ENCODE peak calls at places on chromosomes 6 and 20, in six cellular contexts. W is H1, V is endothelial cell of umbilical vein, U is MM.1S, F is OCI-LY7, Q is mammary epithelial cell. T is an unnamed sample. For H3K79me2, the result is how much of the 10 kb centered on the place peaks cover.

GRCh38 chr20:62707981-62708521 is 585 bp upstream of the NTSR1 start:
- DNase-seq in W (peak), U (no peak), Q (no peak), F (peak), V (no peak), T (no peak)

GRCh38 chr6:15460110-15460727 is 202.6 kb downstream of the DTNBP1 start:
- DNase-seq in U (no peak), Q (no peak), V (no peak), W (no peak), F (no peak), T (no peak)

GRCh38 chr6:165668951-165669350 is 5.9 kb upstream of the PDE10A start:
- DNase-seq in U (no peak), V (no peak), W (no peak), Q (no peak), F (no peak), T (no peak)

GRCh38 chr6:126266664-126267063 is 73.3 kb upstream of the CENPW start:
- DNase-seq in W (no peak), U (no peak), Q (no peak), V (peak), F (no peak), T (no peak)

GRCh38 chr6:91575032-91575431 is 988.2 kb upstream of the MAP3K7 start:
- DNase-seq in W (no peak), Q (no peak), F (no peak), V (no peak), U (no peak), T (peak)

GRCh38 chr6:108133594-108134179 is 32.1 kb upstream of the NR2E1 start:
- DNase-seq in V (peak), Q (peak), W (peak), U (no peak), F (no peak), T (peak)

GRCh38 chr6:31125586-31126363 is 5.5 kb upstream of the CDSN start:
- DNase-seq in F (no peak), U (no peak), V (no peak), W (no peak), Q (peak), T (no peak)

GRCh38 chr20:62143976-62144825 is 632 bp downstream of the SS18L1 start:
- DNase-seq in W (no peak), Q (peak), V (peak), F (peak), U (peak), T (peak)

DNA sequence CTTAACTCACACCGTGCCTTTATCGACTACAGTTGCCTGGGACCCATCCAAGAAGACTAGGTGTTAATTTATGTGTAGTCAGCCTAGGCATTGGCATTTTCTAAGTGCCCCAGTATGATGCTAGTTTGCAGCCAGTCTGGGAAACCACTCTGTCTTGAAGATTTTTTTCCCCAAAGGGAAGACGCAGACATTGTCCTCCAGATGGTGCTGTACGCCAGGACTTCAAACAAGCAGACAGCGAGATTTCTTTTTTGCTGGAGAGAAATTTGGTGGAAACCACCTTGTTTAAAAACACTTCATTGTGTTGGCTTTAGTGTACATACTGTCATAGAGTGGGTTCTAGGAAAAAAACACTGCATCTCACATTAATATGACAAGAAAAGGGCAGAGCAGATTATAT is 30.0 kb downstream of the ALDH5A1 start:
- DNase-seq in U (peak), F (peak), V (peak), Q (peak), W (no peak), T (peak)
- TF ChIP-seq CTCF in U (peak), F (peak), V (peak), Q (peak), W (peak), T (peak)

DNA sequence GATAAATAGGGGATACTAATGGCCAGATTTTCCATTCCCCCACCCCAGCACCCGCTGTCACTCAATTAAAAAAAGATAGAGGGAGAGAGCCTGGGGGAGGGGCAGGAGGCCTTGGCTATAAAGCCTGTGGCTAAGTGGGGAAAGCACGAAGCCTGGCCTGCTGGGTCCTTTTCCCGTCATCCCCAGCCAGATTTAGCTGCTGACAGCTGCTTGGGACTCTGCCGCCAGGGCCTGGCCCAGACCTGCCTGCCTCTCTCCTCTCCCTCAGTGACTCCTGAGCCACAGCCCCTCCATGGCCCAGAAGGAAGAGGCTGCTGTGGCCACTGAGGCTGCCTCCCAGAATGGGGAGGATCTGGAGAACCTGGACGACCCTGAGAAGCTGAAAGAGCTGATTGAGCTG is at the start of gene APOBEC2:
- DNase-seq in W (no peak), Q (no peak), U (no peak), V (no peak), F (no peak), T (no peak)
- H3K4me2 ChIP-seq in W (no peak), Q (no peak), U (no peak), V (no peak), F (peak), T (no peak)

GRCh38 chr6:44093750-44094402 is 33.4 kb downstream of the MRPL14 start:
- DNase-seq in Q (no peak), U (no peak), V (no peak), F (no peak), W (no peak), T (no peak)
- H3K79me2 ChIP-seq in Q (under half), U (under half), V (under half), F (under half), W (under half), T (under half)

DNA sequence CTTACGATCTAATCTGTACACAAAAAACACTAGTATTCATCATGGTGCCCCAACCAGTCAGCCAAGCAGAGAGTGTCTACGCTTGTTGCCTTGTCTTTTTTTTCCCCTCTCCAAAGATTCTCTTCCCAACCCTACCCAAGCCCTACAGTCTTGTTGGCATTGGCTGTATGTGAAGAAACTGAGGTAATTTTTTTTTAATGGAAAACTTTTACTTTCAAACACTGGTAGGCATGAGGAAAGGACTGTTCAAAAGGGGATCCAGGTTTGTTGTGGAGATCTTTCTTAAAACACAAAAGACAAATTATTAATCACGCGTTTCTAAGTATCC is 89.2 kb upstream of the PRSS16 start:
- DNase-seq in V (no peak), U (no peak), W (no peak), Q (no peak), F (no peak), T (no peak)
- TF ChIP-seq CTCF in V (no peak), U (no peak), W (no peak), Q (no peak), F (no peak), T (no peak)

DNA sequence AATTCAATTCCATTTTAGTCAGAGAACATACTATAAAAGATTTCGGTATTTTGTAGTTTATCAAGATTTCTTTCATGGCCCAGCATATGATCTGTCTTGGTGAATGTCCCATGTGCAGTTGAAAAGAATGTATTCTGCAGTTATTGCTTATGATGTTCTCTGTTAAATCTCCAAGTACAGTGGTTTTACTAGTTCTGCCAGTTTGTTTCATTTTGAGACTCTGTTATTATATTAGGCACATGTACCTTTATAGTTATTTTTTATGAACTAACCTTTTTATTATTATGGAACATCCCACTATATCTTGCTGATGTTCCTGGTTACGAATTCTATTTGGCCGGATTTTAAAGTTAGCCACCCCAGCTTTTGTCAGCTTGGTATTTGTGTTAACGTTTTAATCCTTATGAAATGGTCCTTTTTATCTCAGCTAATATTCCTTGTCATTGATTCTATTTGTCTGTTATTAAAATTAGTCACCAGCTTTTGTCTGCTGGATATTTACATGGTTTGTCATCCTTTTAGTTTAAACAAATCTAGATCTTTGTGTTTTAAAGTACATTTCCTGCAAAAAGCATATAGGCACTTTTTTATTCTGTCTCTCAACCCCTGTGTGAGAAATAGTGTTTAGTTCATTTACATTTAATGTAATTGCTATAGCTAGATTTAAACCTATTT is 48.9 kb downstream of the VTA1 start:
- DNase-seq in V (peak), F (no peak), Q (no peak), U (no peak), W (no peak), T (peak)
- H3K4me2 ChIP-seq in V (peak), F (no peak), Q (no peak), U (no peak), W (no peak), T (peak)

GRCh38 chr20:35742741-35743523 is 872 bp upstream of the RBM39 start:
- DNase-seq in V (peak), U (peak), W (no peak), Q (no peak), F (peak), T (peak)
- H3K79me2 ChIP-seq in V (under half), U (under half), W (under half), Q (under half), F (half or more), T (under half)

DNA sequence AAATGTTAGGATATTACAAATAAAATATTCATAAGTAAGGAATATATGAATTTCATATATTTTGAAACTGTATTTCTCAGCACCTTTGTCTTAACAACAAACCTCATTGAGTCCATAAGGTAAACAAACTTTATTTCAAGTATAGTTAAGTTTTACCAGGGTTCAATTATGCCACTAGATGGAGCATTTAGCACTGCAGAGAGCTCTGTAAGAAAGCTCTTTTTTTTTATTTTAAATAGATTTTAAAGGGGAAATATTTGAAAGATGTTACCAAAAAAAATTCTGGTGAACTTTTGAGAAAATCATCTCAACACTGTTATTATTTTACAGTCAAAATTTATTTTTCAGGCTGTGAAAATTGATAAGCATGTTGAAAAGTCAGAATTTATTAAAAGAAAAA is 955.2 kb upstream of the EYS start:
- DNase-seq in W (no peak), U (no peak), F (no peak), Q (no peak), V (no peak), T (peak)
- TF ChIP-seq CTCF in W (peak), U (peak), F (peak), Q (peak), V (no peak), T (no peak)

DNA sequence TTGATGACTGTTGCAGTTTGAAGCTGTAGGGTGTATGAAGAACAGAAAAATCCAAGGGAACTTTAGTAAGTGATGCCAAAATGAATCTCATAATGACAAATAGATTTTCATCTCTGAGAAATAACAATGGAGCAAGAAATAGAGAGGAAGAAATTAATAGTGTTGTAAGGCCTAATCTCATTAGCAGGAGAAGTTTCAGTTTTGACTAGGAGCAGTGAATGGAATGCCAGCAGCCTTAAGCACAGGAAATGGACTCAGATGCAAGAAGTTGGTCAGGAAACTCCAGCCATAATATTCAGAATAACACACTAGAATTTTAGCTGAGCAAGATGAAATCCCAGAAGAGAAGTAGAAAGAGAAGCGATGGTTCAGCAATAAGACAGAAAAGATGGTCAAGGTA is 23.9 kb downstream of the ATXN1 start:
- DNase-seq in U (no peak), W (no peak), F (no peak), Q (peak), V (peak), T (peak)
- H3K4me2 ChIP-seq in U (no peak), W (no peak), F (no peak), Q (peak), V (peak), T (peak)

GRCh38 chr6:4844108-4844507 is 67.9 kb downstream of the CDYL start:
- DNase-seq in V (no peak), U (no peak), F (no peak), Q (no peak), W (peak), T (no peak)
- H3K79me2 ChIP-seq in V (half or more), U (half or more), F (half or more), Q (half or more), W (half or more), T (under half)

T was measured in fibroblast of lung.